ENCODE peak calls at places on chromosome 18, in four cellular contexts. Z is AG20443; L is activated CD4-positive, alpha-beta T cell treated with anti-CD3 and anti-CD28 coated beads, Interleukin-2, amount 50 U/mL, for 48 hours; O is gastrocnemius medialis. B is an unnamed sample.

GRCh38 chr18:902179-902718 is 2.4 kb upstream of the ADCYAP1 start:
- DNase-seq in Z (peak; percentile 18), L (no peak), O (no peak), B (no peak)

GRCh38 chr18:22210331-22210754 is 41.0 kb downstream of the GATA6 start:
- DNase-seq in Z (peak; percentile 60), L (no peak), O (no peak), B (no peak)

GRCh38 chr18:74283255-74283554 is 8.6 kb downstream of the CYB5A start:
- DNase-seq in Z (no peak), L (no peak), O (no peak), B (no peak)

GRCh38 chr18:60064271-60064670 is 164.5 kb downstream of the PMAIP1 start:
- DNase-seq in Z (no peak), L (no peak), O (no peak), B (no peak)

GRCh38 chr18:76668119-76668518 is 154.2 kb upstream of the ZNF236 start:
- DNase-seq in Z (no peak), L (no peak), O (no peak), B (no peak)

GRCh38 chr18:35635171-35635570 is 53.6 kb downstream of the GALNT1 start:
- DNase-seq in Z (peak; percentile 26), L (no peak), O (peak; percentile 43), B (no peak)

GRCh38 chr18:12423820-12424219 is 16.1 kb downstream of the PRELID3A start:
- DNase-seq in Z (no peak), L (no peak), O (no peak), B (no peak)

GRCh38 chr18:13218376-13219011 is at the start of gene LDLRAD4:
- DNase-seq in Z (peak; percentile 39), L (peak; percentile 47), O (peak; percentile 33), B (no peak)

GRCh38 chr18:53819671-53820070 is 404.8 kb downstream of the MBD2 start:
- DNase-seq in Z (no peak), L (no peak), O (no peak), B (no peak)

GRCh38 chr18:12652861-12653401 is 5.0 kb downstream of the SPIRE1 start:
- DNase-seq in Z (peak; percentile 63), L (peak; percentile 21), O (peak; percentile 29), B (no peak)

GRCh38 chr18:24985616-24986015 is 366.4 kb downstream of the ZNF521 start:
- DNase-seq in Z (peak; percentile 25), L (no peak), O (no peak), B (no peak)

GRCh38 chr18:58538604-58539386 is 90.1 kb downstream of the ALPK2 start:
- DNase-seq in Z (no peak), L (no peak), O (no peak), B (no peak)

GRCh38 chr18:2410688-2411087 is 160.6 kb downstream of the METTL4 start:
- DNase-seq in Z (no peak), L (no peak), O (no peak), B (no peak)

B was measured in stimulated activated naive B cell treated with anti-CD40 and anti-IgM and Interleukin-4, amounts not matched to agents 10 μg/mL and 1 μg/mL and 100 μg/mL, for 72 hours.